ENCODE peak calls at places on chromosome 12, in five cellular contexts. U is K562, X is GM12878, L is body of pancreas, O is upper lobe of left lung. M is an unnamed sample. For H3K4me1, the result is how much of the 10 kb centered on the place peaks cover.

GRCh38 chr12:32901553-32901952 is 5.0 kb upstream of the PKP2 start:
- DNase-seq in U (no peak), X (no peak), L (no peak), O (no peak), M (no peak)

GRCh38 chr12:57816855-57817151 is 1.7 kb downstream of the AVIL start:
- DNase-seq in U (peak), X (no peak), L (no peak), O (peak), M (no peak)

GRCh38 chr12:132502149-132502881 is 12.4 kb downstream of the FBRSL1 start:
- DNase-seq in U (peak), X (no peak), L (peak), O (no peak), M (no peak)

GRCh38 chr12:97921957-97922722 is 459.5 kb downstream of the RMST start:
- DNase-seq in U (no peak), X (no peak), L (no peak), O (no peak), M (no peak)

GRCh38 chr12:109720152-109720855 is 6.7 kb downstream of the FAM222A start:
- DNase-seq in U (no peak), X (no peak), L (peak), O (no peak), M (no peak)

GRCh38 chr12:130849561-130850417 is 10.7 kb upstream of the STX2 start:
- DNase-seq in U (no peak), X (no peak), L (peak), O (no peak), M (no peak)

GRCh38 chr12:111122458-111122878 is 202.1 kb upstream of the MYL2 start:
- DNase-seq in U (no peak), X (no peak), L (no peak), O (no peak), M (no peak)

GRCh38 chr12:105933671-105934665 is 204.8 kb downstream of the NUAK1 start:
- DNase-seq in U (no peak), X (no peak), L (peak), O (no peak), M (no peak)

GRCh38 chr12:12403264-12404248 is 46.7 kb downstream of the BORCS5 start:
- DNase-seq in U (no peak), X (no peak), L (no peak), O (peak), M (no peak)

GRCh38 chr12:57775044-57775443 is 2.6 kb downstream of the EEF1AKMT3 start:
- DNase-seq in U (no peak), X (no peak), L (no peak), O (no peak), M (no peak)

GRCh38 chr12:82009524-82009923 is 250.4 kb upstream of the PPFIA2 start:
- DNase-seq in U (no peak), X (no peak), L (no peak), O (no peak), M (no peak)

GRCh38 chr12:33724867-33725266 is 285.2 kb upstream of the SYT10 start:
- DNase-seq in U (no peak), X (no peak), L (no peak), O (no peak), M (no peak)

GRCh38 chr12:18222699-18223098 is 38.6 kb upstream of the PIK3C2G start:
- DNase-seq in U (no peak), X (no peak), L (no peak), O (no peak), M (no peak)

GRCh38 chr12:51947597-51947996 is 3.9 kb upstream of the ACVR1B start:
- DNase-seq in U (no peak), X (no peak), L (no peak), O (no peak), M (no peak)

GRCh38 chr12:124544311-124544970 is 23.0 kb downstream of the NCOR2 start:
- DNase-seq in U (no peak), X (no peak), L (no peak), O (no peak), M (no peak)

GRCh38 chr12:92134638-92135274 is 10.9 kb downstream of the BTG1 start:
- DNase-seq in U (no peak), X (no peak), L (no peak), O (no peak), M (no peak)

GRCh38 chr12:62304560-62304959 is 44.4 kb downstream of the USP15 start:
- DNase-seq in U (no peak), X (no peak), L (no peak), O (no peak), M (no peak)

GRCh38 chr12:96487214-96487613 is 2.2 kb upstream of the CFAP54 start:
- DNase-seq in U (no peak), X (no peak), L (no peak), O (no peak), M (no peak)

GRCh38 chr12:66074561-66074960 is 56.0 kb downstream of the LLPH start:
- DNase-seq in U (no peak), X (no peak), L (no peak), O (no peak), M (no peak)

GRCh38 chr12:67994046-67994445 is 4.8 kb downstream of the IFNG-AS1 start:
- DNase-seq in U (no peak), X (no peak), L (no peak), O (no peak), M (no peak)

GRCh38 chr12:53427905-53428594 is 4.4 kb downstream of the AMHR2 start:
- DNase-seq in U (no peak), X (no peak), L (no peak), O (no peak), M (no peak)

GRCh38 chr12:130719263-130719892 is 3.3 kb upstream of the RIMBP2 start:
- DNase-seq in U (no peak), X (no peak), L (no peak), O (no peak), M (no peak)

GRCh38 chr12:116266631-116267349 is 10.7 kb downstream of the MED13L start:
- DNase-seq in U (no peak), X (no peak), L (no peak), O (no peak), M (no peak)
- H3K4me1 ChIP-seq in U (under half), X (under half), L (half or more), O (half or more), M (half or more)

DNA sequence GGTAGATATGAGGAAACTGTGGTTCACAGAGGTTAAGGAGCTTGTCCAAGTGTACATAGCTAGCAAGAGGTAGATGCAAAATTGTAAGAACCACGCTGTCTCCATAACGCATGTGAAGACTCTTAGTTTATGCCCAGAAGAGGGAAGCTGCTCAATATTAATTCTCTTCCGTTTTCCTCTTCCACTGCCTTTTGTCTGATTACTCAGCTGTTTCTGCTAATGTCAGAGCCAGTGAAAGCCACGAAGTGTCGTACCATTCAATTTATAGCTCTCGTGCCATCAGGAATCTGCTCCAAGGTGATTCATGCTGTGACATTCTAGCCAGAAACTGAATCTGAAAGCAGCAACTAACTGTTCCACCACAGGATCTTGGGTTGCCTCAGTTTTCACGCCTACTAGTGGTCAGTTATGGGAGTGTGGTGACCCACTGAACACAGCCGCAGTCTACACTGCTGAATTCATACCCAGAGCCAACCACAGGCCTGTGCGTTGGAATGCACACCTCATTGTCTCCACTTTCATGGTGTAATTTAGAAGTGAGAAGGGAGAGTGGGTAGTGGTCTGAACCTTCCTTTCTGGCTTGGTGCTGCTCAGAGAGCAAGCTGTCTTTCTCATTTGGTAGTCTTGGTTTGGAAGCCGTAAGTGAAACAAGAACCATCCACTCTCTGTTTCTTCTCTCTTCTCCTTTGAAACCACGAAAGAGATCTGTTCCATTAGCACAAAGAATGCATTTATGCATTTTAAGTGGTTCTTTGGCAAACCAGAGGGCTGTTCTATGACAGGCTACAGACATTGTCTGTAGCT is 74.2 kb upstream of the NAP1L1 start:
- DNase-seq in U (peak), X (peak), L (peak), O (peak), M (peak)
- TF ChIP-seq CTCF in U (peak), X (peak), L (peak), O (peak), M (peak)

GRCh38 chr12:5944688-5945070 is 380 bp downstream of the ANO2 start:
- DNase-seq in U (no peak), X (no peak), L (no peak), O (no peak), M (no peak)

GRCh38 chr12:5944053-5944452 is 1.0 kb downstream of the ANO2 start:
- DNase-seq in U (no peak), X (no peak), L (no peak), O (no peak), M (no peak)

GRCh38 chr12:5946388-5946787 is 1.3 kb upstream of the ANO2 start:
- DNase-seq in U (no peak), X (no peak), L (no peak), O (no peak), M (no peak)

GRCh38 chr12:5945071-5946008 is at the start of gene ANO2:
- DNase-seq in U (no peak), X (no peak), L (no peak), O (no peak), M (no peak)

DNA sequence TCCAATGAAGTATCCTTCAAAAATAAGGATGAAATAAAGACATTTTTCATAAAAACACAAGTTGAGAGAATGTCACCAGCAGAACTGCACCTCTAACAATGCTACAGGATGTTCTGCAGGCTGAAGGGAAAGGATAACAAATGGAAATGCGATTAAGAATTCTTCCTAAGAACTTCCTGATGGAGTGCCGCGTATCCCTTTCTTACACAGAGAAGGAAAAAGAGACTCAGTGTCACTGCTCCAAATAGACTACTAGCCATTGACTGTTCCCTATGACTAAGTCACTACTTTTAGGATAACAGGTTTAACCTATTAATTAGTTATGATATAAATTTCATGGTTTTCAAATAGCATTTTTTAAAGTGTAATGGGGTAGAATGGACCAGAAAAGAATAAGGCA is 3.2 kb downstream of the ANO2 start:
- DNase-seq in U (no peak), X (no peak), L (no peak), O (no peak), M (no peak)
- TF ChIP-seq POLR2A in U (no peak), X (no peak), L (no peak), O (no peak), M (no peak)

DNA sequence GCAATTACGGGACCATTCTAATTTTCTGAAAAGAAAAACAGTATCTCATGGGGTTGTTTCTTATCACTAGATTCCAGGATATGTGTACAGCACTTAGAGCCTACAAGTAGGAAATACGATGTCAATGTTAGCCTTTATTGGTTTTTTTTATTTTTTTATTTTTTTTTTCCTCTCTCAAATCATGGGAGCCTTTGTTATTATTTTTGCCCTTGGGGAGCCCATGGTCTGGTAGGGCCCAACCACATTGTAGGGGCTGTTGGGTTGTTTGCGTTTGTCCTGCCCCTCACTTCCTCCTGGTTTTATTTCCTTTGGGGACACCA is 5.9 kb downstream of the MORN3 start:
- DNase-seq in U (no peak), X (no peak), L (no peak), O (no peak), M (no peak)
- H3K4me1 ChIP-seq in U (under half), X (under half), L (under half), O (under half), M (under half)

GRCh38 chr12:45216297-45216982 is 545 bp downstream of the ANO6 start:
- DNase-seq in U (peak), X (no peak), L (peak), O (peak), M (peak)
- TF ChIP-seq CTCF in U (peak), X (peak), L (peak), O (peak), M (no peak)

GRCh38 chr12:76944892-76945291 is 66.1 kb upstream of the CSRP2 start:
- DNase-seq in U (no peak), X (no peak), L (no peak), O (no peak), M (no peak)
- TF ChIP-seq POLR2A in U (no peak), X (no peak), L (no peak), O (no peak), M (no peak)

GRCh38 chr12:4862809-4863208 is 46.9 kb upstream of the KCNA1 start:
- DNase-seq in U (no peak), X (peak), L (no peak), O (no peak), M (no peak)

GRCh38 chr12:4864575-4864974 is 45.1 kb upstream of the KCNA1 start:
- DNase-seq in U (no peak), X (no peak), L (no peak), O (no peak), M (no peak)

GRCh38 chr12:4866288-4866687 is 43.4 kb upstream of the KCNA1 start:
- DNase-seq in U (no peak), X (no peak), L (no peak), O (no peak), M (no peak)

GRCh38 chr12:4867384-4867783 is 42.3 kb upstream of the KCNA1 start:
- DNase-seq in U (no peak), X (no peak), L (no peak), O (no peak), M (no peak)

GRCh38 chr12:4865246-4865645 is 44.5 kb upstream of the KCNA1 start:
- DNase-seq in U (no peak), X (no peak), L (no peak), O (no peak), M (no peak)
- H3K4me1 ChIP-seq in U (under half), X (under half), L (under half), O (under half), M (under half)

GRCh38 chr12:22800332-22800731 is 175.4 kb downstream of the ETNK1 start:
- DNase-seq in U (no peak), X (no peak), L (no peak), O (no peak), M (no peak)

GRCh38 chr12:22802883-22803640 is 178.1 kb downstream of the ETNK1 start:
- DNase-seq in U (no peak), X (no peak), L (no peak), O (no peak), M (no peak)

GRCh38 chr12:22803725-22804124 is 178.8 kb downstream of the ETNK1 start:
- DNase-seq in U (no peak), X (no peak), L (no peak), O (no peak), M (no peak)
- TF ChIP-seq CTCF in U (no peak), X (no peak), L (no peak), O (no peak), M (no peak)

GRCh38 chr12:70581199-70581598 is 56.0 kb downstream of the PTPRB start:
- DNase-seq in U (no peak), X (no peak), L (no peak), O (no peak), M (no peak)

GRCh38 chr12:70571705-70572269 is 65.4 kb downstream of the PTPRB start:
- DNase-seq in U (no peak), X (no peak), L (no peak), O (no peak), M (no peak)

GRCh38 chr12:70577283-70577634 is 60.0 kb downstream of the PTPRB start:
- DNase-seq in U (no peak), X (no peak), L (no peak), O (no peak), M (no peak)

GRCh38 chr12:70571029-70571428 is 66.2 kb downstream of the PTPRB start:
- DNase-seq in U (no peak), X (no peak), L (no peak), O (no peak), M (no peak)

DNA sequence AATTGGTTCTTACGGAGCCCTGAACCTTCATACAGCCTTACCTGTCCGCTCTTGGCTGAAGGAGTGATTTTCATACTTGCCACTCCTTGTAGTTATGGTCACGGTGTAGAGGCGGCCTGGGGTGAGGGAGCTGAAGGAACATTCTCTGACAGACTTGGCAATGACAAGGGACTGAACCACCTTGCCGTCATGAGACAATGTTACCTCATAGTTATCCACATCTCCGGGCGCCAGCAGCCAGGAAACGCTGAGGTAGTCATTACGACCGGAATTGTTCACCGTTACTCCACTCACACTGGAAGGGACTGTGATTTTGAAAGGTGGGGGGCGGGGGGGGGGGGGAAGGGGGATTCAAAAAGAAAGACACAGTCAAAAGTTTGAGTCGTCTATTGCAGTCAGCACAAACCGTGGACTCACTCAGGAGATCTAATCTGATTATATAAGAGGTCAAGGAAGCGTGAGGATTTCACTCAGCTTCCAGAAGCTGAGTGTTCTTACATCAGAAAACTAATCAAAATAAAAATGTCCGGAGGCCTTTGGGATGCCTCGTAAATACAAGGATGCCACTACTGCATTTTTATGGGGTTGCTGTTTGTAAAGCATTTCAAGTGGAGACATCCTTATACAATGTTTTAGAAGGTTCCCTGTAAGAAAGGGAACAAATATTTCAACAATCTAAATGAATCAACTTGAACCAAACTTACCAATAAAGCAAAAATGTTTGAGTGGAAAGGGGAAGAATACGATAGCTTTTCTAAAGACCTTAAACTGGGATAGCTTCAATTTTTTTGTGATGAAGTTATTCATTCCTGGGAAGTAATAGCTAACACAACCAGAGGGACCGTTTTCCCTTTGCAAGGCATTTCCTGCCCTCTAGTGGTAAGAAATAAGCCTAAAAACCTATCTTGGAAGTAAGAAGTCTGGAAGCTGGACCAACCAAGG is 60.6 kb downstream of the PTPRB start:
- DNase-seq in U (peak), X (peak), L (no peak), O (no peak), M (no peak)
- TF ChIP-seq POLR2A in U (no peak), X (no peak), L (no peak), O (no peak), M (no peak)

GRCh38 chr12:94640134-94640928 is 10.0 kb downstream of the TMCC3 start:
- DNase-seq in U (no peak), X (peak), L (no peak), O (peak), M (no peak)
- H3K4me1 ChIP-seq in U (under half), X (under half), L (under half), O (under half), M (under half)

M was measured in stomach.